ENCODE peak calls at places on chromosomes 3 and 15, in five cellular contexts. V, Z, P, K and H are unnamed samples.
A peak's percentile ranks its signal among the peaks of the same experiment; 100 is the strongest.

GRCh38 chr15:40010681-40011080 is 28.3 kb downstream of the SRP14 start:
- DNase-seq in Z (no peak), V (no peak), K (no peak), P (peak; percentile 82), H (no peak)

GRCh38 chr3:57048052-57048671 is 12.3 kb upstream of the SPATA12 start:
- DNase-seq in K (no peak), Z (peak; percentile 44), V (no peak), P (peak; percentile 32), H (no peak)

GRCh38 chr15:41798607-41799487 is 24.6 kb downstream of the MAPKBP1 start:
- DNase-seq in P (no peak), K (no peak), Z (no peak), V (no peak), H (no peak)

GRCh38 chr15:25793354-25794050 is 69.6 kb downstream of the ATP10A start:
- DNase-seq in V (no peak), P (no peak), K (no peak), Z (no peak), H (no peak)

GRCh38 chr15:34837246-34838016 is 42.1 kb upstream of the ACTC1 start:
- DNase-seq in V (no peak), Z (no peak), K (no peak), P (peak; percentile 25), H (peak; percentile 9)

GRCh38 chr15:62389887-62390792 is 225.1 kb upstream of the C2CD4B start:
- DNase-seq in P (no peak), K (peak; percentile 65), Z (peak; percentile 91), V (peak; percentile 60), H (peak; percentile 79)

GRCh38 chr3:128714887-128715496 is 11.0 kb upstream of the RAB7A start:
- DNase-seq in Z (no peak), K (no peak), V (no peak), P (no peak), H (no peak)

GRCh38 chr15:77421370-77421700 is 647 bp downstream of the HMG20A start:
- DNase-seq in K (no peak), P (no peak), Z (no peak), V (no peak), H (no peak)

GRCh38 chr3:172106989-172107388 is 67.6 kb downstream of the FNDC3B start:
- DNase-seq in P (no peak), Z (peak; percentile 79), V (no peak), K (no peak), H (no peak)

GRCh38 chr15:69718445-69718844 is 265.8 kb downstream of the RPLP1 start:
- DNase-seq in P (no peak), V (no peak), Z (no peak), K (no peak), H (no peak)

GRCh38 chr3:138459619-138460535 is 25.5 kb downstream of the ESYT3 start:
- DNase-seq in Z (peak; percentile 59), K (no peak), P (no peak), V (peak; percentile 30), H (no peak)

GRCh38 chr3:109687626-109688025 is 350.3 kb upstream of the DPPA4 start:
- DNase-seq in K (no peak), P (no peak), Z (no peak), V (no peak), H (no peak)

GRCh38 chr3:178826437-178827010 is 245.1 kb downstream of the ZMAT3 start:
- DNase-seq in Z (no peak), K (no peak), P (no peak), V (no peak), H (no peak)

GRCh38 chr15:48855501-48856440 is 22.2 kb upstream of the EID1 start:
- DNase-seq in K (no peak), V (no peak), P (peak; percentile 31), Z (no peak), H (peak; percentile 5)

GRCh38 chr3:128312271-128312670 is 154.4 kb downstream of the DNAJB8 start:
- DNase-seq in Z (no peak), K (no peak), P (no peak), V (no peak), H (no peak)

GRCh38 chr3:138901579-138901978 is 45.4 kb downstream of the FOXL2 start:
- DNase-seq in V (no peak), P (no peak), K (no peak), Z (no peak), H (no peak)

GRCh38 chr3:184332370-184333090 is 4.9 kb upstream of the FAM131A start:
- DNase-seq in K (no peak), P (peak; percentile 65), Z (no peak), V (no peak), H (no peak)

GRCh38 chr15:33201376-33202189 is 7.1 kb upstream of the FMN1 start:
- DNase-seq in V (peak; percentile 92), K (peak; percentile 49), P (no peak), Z (peak; percentile 79), H (peak; percentile 21)

GRCh38 chr3:49813497-49814174 is at the start of gene UBA7:
- DNase-seq in P (peak; percentile 35), Z (peak; percentile 87), K (no peak), V (no peak), H (no peak)

GRCh38 chr3:122975163-122975923 is 52.2 kb downstream of the SEMA5B start:
- DNase-seq in Z (no peak), P (peak; percentile 10), V (no peak), K (peak; percentile 30), H (peak; percentile 40)

GRCh38 chr3:109563149-109563548 is 225.8 kb upstream of the DPPA4 start:
- DNase-seq in V (no peak), K (no peak), P (no peak), Z (no peak), H (no peak)

GRCh38 chr3:105611304-105612192 is 244.8 kb downstream of the ALCAM start:
- DNase-seq in V (no peak), Z (no peak), P (no peak), K (no peak), H (no peak)

GRCh38 chr3:141828487-141829284 is 47.8 kb upstream of the ATP1B3 start:
- DNase-seq in V (peak; percentile 54), Z (no peak), K (no peak), P (no peak), H (peak; percentile 13)

GRCh38 chr15:90539789-90540188 is 10.1 kb downstream of the CRTC3 start:
- DNase-seq in K (no peak), P (no peak), Z (no peak), V (no peak), H (no peak)

GRCh38 chr3:188006726-188007393 is 147.1 kb upstream of the LPP start:
- DNase-seq in Z (no peak), V (no peak), P (no peak), K (no peak), H (peak; percentile 15)

GRCh38 chr15:43250785-43251184 is 15.9 kb downstream of the TGM5 start:
- DNase-seq in K (no peak), Z (no peak), V (no peak), P (no peak), H (no peak)

GRCh38 chr3:48016336-48016973 is at the start of gene MAP4:
- DNase-seq in K (no peak), Z (no peak), P (no peak), V (no peak), H (no peak)

DNA sequence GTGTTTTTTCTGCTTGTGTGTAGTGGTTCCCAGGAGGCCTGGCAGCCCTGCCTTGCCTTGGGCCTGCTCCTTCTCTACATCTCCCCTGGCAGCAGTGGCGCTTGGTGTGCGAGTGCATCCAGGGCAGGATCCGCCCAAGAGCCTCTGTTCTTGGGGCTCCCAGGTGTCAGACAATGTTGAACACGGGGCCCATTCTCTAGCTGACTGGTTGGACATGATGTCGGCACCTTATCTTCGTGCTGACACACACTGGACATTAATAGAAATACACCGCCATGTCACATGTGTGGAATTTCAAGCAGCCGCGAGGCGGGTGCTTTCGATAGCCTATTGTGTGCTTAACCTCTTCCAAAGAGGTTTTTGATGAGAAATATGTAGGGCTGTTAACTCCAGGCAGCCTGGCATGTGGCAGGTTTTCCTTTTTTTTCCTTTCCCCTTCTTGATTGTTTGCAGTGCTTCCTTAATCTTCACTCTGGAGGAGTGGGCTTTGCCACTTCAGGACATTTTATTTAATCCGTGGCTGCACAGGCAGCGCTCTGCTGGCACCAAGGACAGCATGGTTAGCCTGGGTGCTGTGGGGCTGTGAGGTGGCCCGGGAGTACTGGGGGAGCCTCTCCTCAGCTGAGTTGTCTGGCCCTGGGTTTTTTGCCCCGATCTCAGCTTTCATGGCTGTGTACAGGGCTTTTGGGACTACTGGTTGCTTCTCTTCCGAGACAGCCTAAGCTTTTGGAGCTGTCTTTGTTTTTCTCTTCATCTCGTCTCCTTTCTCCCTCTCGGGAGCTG is 42.5 kb downstream of the CHCHD6 start:
- DNase-seq in P (peak; percentile 10), V (peak; percentile 91), Z (no peak), K (no peak), H (no peak)
- TF ChIP-seq CTCF in P (no peak), V (peak; percentile 27), Z (no peak), K (no peak), H (no peak)

DNA sequence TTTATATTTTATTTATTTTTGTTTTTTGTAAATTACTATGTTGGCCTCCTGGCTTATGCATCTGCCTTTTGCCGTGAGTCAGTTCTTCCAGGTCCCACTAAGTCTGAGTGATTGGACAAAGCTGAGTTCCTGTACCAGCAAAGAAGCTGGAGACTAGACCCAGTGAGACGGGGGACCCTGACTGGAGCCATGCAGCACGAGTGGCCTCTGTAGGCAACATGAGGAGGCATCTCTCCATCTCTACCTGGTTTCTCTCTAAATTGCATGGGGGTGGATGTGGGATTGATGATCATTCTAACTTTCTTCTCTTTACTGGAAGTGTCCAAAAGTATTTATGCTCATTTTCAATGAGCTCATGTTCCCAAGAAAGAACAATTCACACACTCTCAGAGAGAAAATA is 155.3 kb upstream of the MRPL3 start:
- DNase-seq in P (no peak), K (no peak), Z (no peak), V (peak; percentile 39), H (no peak)
- TF ChIP-seq CTCF in P (no peak), K (no peak), Z (no peak), V (peak; percentile 51), H (no peak)

GRCh38 chr3:147356909-147357733 is 49.2 kb downstream of the ZIC4 start:
- DNase-seq in V (no peak), Z (no peak), P (no peak), K (peak; percentile 70), H (peak; percentile 59)
- TF ChIP-seq CTCF in V (no peak), Z (no peak), P (no peak), K (no peak), H (peak; percentile 54)

GRCh38 chr3:64329037-64329436 is 103.8 kb upstream of the PRICKLE2 start:
- DNase-seq in K (no peak), P (no peak), Z (no peak), V (no peak), H (no peak)
- TF ChIP-seq CTCF in K (no peak), P (no peak), Z (no peak), V (peak; percentile 22), H (no peak)

GRCh38 chr3:62835594-62836236 is 39.5 kb downstream of the CADPS start:
- DNase-seq in K (no peak), V (no peak), Z (no peak), P (no peak), H (no peak)

GRCh38 chr3:62827550-62827949 is 47.7 kb downstream of the CADPS start:
- DNase-seq in Z (no peak), K (no peak), P (no peak), V (no peak), H (no peak)

GRCh38 chr3:62832569-62832968 is 42.6 kb downstream of the CADPS start:
- DNase-seq in Z (no peak), V (no peak), K (no peak), P (no peak), H (no peak)

GRCh38 chr3:62837145-62837787 is 38.0 kb downstream of the CADPS start:
- DNase-seq in V (no peak), K (no peak), P (no peak), Z (no peak), H (no peak)

GRCh38 chr3:62833538-62833937 is 41.7 kb downstream of the CADPS start:
- DNase-seq in V (no peak), P (no peak), K (no peak), Z (no peak), H (no peak)
- TF ChIP-seq CTCF in V (peak; percentile 45), P (peak; percentile 66), K (peak; percentile 33), Z (no peak), H (peak; percentile 39)

GRCh38 chr3:112304611-112305010 is 10.6 kb upstream of the SLC9C1 start:
- DNase-seq in P (no peak), Z (no peak), K (no peak), V (no peak), H (no peak)
- TF ChIP-seq CTCF in P (peak; percentile 15), Z (peak; percentile 12), K (no peak), V (no peak), H (no peak)